ENCODE peak calls at places on chromosomes 7 and 10, in four cellular contexts. J is H1, M is SK-N-SH, D is HepG2. B is an unnamed sample.

GRCh38 chr10:133379152-133379800 is at the start of gene PAOX:
- DNase-seq in J (no peak), M (peak), D (no peak), B (no peak)

GRCh38 chr7:121107923-121108498 is 119.5 kb downstream of the CPED1 start:
- DNase-seq in J (no peak), M (peak), D (peak), B (peak)

GRCh38 chr10:70773965-70774809 is 11.0 kb downstream of the TBATA start:
- DNase-seq in J (no peak), M (peak), D (no peak), B (no peak)

GRCh38 chr7:70614237-70614984 is 517.5 kb upstream of the GALNT17 start:
- DNase-seq in J (no peak), M (peak), D (no peak), B (no peak)

GRCh38 chr10:104254493-104255243 is at the start of gene GSTO1:
- DNase-seq in J (no peak), M (peak), D (peak), B (peak)

GRCh38 chr7:87411186-87411585 is 64.3 kb downstream of the ABCB4 start:
- DNase-seq in J (no peak), M (no peak), D (no peak), B (no peak)

GRCh38 chr10:132856869-132857524 is 71.0 kb upstream of the NKX6-2 start:
- DNase-seq in J (no peak), M (no peak), D (no peak), B (no peak)

GRCh38 chr7:25619963-25620799 is 391.9 kb upstream of the NPVF start:
- DNase-seq in J (no peak), M (peak), D (no peak), B (no peak)

GRCh38 chr7:93906267-93906666 is at the start of gene GNGT1:
- DNase-seq in J (no peak), M (no peak), D (no peak), B (no peak)

GRCh38 chr10:84493951-84494848 is 165.8 kb downstream of the CCSER2 start:
- DNase-seq in J (peak), M (no peak), D (no peak), B (peak)

GRCh38 chr7:66845382-66846095 is 75.5 kb upstream of the TMEM248 start:
- DNase-seq in J (no peak), M (peak), D (no peak), B (no peak)

GRCh38 chr7:91383186-91383585 is 119.0 kb downstream of the FZD1 start:
- DNase-seq in J (no peak), M (no peak), D (no peak), B (no peak)

GRCh38 chr10:4512557-4513286 is 313.3 kb upstream of the AKR1E2 start:
- DNase-seq in J (no peak), M (peak), D (peak), B (peak)

GRCh38 chr7:121994625-121995410 is 121.9 kb downstream of the PTPRZ1 start:
- DNase-seq in J (peak), M (peak), D (peak), B (peak)

GRCh38 chr7:70631732-70632131 is 500.2 kb upstream of the GALNT17 start:
- DNase-seq in J (no peak), M (no peak), D (no peak), B (no peak)

GRCh38 chr10:2972216-2972615 is 95.1 kb upstream of the PFKP start:
- DNase-seq in J (no peak), M (no peak), D (no peak), B (no peak)

GRCh38 chr10:30500963-30501504 is 67.0 kb downstream of the MAP3K8 start:
- DNase-seq in J (no peak), M (no peak), D (no peak), B (no peak)

GRCh38 chr7:100219271-100219737 is 445 bp upstream of the PVRIG start:
- DNase-seq in J (no peak), M (no peak), D (no peak), B (no peak)

GRCh38 chr7:45657890-45658715 is 83.9 kb downstream of the ADCY1 start:
- DNase-seq in J (no peak), M (no peak), D (no peak), B (no peak)

DNA sequence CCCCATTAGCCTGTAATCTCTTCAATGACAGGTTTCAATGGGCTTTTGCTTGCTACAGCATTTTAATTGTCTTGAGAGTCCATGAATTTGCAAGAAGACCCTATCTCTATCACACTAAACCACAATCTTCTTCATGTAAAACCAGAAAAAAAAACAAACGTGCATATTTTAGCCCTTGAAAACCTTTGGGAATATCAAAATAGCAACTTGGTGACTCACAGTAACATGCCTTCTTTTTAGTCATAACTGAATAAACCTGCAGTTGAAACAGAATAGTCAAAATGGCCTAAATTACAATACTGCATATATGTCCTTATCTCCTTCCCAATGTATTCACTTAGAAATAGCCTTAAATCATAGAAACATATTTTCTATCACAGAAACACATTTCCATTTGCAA is 118.5 kb downstream of the PON1 start:
- DNase-seq in J (no peak), M (no peak), D (no peak), B (peak)
- TF ChIP-seq JUND in J (no peak), M (peak), D (no peak), B (no peak)

GRCh38 chr10:102473445-102474331 is 22.3 kb upstream of the C10orf95 start:
- DNase-seq in J (no peak), M (no peak), D (no peak), B (no peak)
- TF ChIP-seq MAX in J (no peak), M (no peak), D (no peak), B (no peak)

GRCh38 chr10:92822964-92823363 is 25.4 kb upstream of the EXOC6 start:
- DNase-seq in J (no peak), M (no peak), D (no peak), B (peak)
- TF ChIP-seq CTCF in J (no peak), M (peak), D (peak), B (peak)

DNA sequence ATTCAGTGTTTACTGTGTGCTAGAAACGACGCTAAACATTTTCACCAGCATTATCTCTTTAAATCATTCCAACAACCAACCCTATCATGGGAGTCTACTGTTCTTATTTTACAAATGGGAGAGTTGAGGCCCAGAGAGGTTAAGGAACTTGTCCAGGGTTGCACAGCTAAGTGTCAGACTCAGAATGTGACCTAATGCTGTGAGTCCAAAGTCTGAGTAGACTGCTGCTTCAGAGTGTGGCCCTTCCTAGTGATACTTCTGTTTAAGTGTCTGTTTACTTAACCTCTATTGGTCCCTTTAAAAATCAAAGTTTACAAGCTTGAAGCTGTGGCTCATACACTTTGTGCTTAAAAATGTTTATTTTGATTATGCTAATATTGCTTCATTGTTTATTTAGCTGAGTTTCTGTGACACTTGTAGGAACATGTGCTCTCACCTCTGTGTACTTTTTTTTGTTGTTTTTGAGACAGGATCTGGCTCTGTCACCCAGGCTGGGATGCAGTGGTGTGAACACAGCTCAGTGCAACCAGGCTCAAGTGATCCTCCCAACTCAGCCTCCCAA is 84.4 kb upstream of the SYPL1 start:
- DNase-seq in J (no peak), M (no peak), D (peak), B (no peak)
- TF ChIP-seq JUND in J (no peak), M (no peak), D (no peak), B (no peak)

GRCh38 chr7:142855401-142855743 is 496 bp downstream of the EPHB6 start:
- DNase-seq in J (no peak), M (no peak), D (no peak), B (no peak)
- TF ChIP-seq MAX in J (no peak), M (no peak), D (no peak), B (no peak)

GRCh38 chr7:79453558-79454324 is at the start of gene MAGI2:
- DNase-seq in J (no peak), M (peak), D (peak), B (no peak)
- TF ChIP-seq CTCF in J (no peak), M (no peak), D (peak), B (no peak)